ENCODE peak calls at places on chromosomes 16 and 17, in six cellular contexts. K is K562, D is GM12878, S is SK-N-SH, A is HepG2, G is H1. L is an unnamed sample.

GRCh38 chr17:30970757-30971567 is at the start of gene RNF135:
- DNase-seq in K (no peak), D (no peak), S (no peak), A (no peak), G (peak), L (peak)

GRCh38 chr16:21001262-21001661 is 100.7 kb downstream of the LYRM1 start:
- DNase-seq in K (peak), D (no peak), S (peak), A (peak), G (peak), L (no peak)

GRCh38 chr17:64507418-64507766 is 615 bp downstream of the CEP95 start:
- DNase-seq in K (no peak), D (no peak), S (peak), A (peak), G (no peak), L (peak)

GRCh38 chr17:55661359-55661758 is 61.3 kb downstream of the TMEM100 start:
- DNase-seq in K (no peak), D (no peak), S (peak), A (no peak), G (no peak), L (no peak)

GRCh38 chr17:75344664-75345063 is 55.4 kb upstream of the SLC25A19 start:
- DNase-seq in K (peak), D (no peak), S (no peak), A (no peak), G (no peak), L (no peak)

GRCh38 chr17:2398655-2399571 is 1.9 kb downstream of the MNT start:
- DNase-seq in K (peak), D (no peak), S (peak), A (peak), G (peak), L (no peak)

GRCh38 chr17:43906951-43907424 is 348 bp downstream of the MPP2 start:
- DNase-seq in K (no peak), D (no peak), S (no peak), A (no peak), G (no peak), L (no peak)

GRCh38 chr17:46024590-46024989 is 25.5 kb downstream of the STH start:
- DNase-seq in K (no peak), D (no peak), S (no peak), A (no peak), G (no peak), L (no peak)

DNA sequence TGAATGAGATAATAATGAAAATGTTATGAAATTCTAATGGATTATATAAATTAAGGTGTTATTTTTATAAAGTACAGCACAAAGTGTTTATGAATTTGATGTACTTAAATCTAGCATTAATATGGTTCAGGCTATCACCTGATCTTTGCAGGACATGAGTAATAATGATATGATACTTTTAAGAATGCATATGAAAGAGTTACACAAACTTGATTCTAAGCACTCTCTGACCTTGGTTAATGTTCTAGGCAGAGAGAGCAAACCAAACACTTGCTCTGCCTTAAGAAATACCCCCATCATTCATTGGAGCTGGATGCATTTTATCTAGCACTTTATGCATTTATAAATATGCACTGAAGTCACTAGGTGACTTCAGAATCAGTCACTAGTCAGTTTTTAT is 942.2 kb upstream of the CDH8 start:
- DNase-seq in K (no peak), D (no peak), S (no peak), A (no peak), G (no peak), L (no peak)
- TF ChIP-seq TAF1 in K (no peak), D (no peak), S (no peak), A (no peak), G (no peak), L (no peak)

GRCh38 chr16:16059895-16060590 is 110.6 kb downstream of the ABCC1 start:
- DNase-seq in K (no peak), D (no peak), S (no peak), A (no peak), G (no peak), L (no peak)
- TF ChIP-seq TAF1 in K (no peak), D (no peak), S (no peak), A (no peak), G (no peak), L (no peak)

DNA sequence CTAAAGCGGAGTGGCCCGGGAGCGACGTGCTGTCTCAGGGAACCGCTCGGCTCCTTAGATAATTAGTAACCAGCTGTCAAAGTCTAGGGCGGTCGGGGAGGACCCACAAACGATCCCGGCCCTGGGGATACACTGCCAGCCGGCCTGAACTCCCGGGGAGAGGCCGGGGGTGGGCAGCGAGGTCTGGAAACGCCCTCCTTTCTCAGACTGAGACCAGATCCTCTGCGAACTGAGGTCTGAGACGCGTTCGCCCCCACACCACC is 1.3 kb downstream of the HNF1B start:
- DNase-seq in K (no peak), D (no peak), S (peak), A (peak), G (peak), L (no peak)
- TF ChIP-seq TAF1 in K (no peak), D (no peak), S (no peak), A (no peak), G (no peak), L (no peak)

DNA sequence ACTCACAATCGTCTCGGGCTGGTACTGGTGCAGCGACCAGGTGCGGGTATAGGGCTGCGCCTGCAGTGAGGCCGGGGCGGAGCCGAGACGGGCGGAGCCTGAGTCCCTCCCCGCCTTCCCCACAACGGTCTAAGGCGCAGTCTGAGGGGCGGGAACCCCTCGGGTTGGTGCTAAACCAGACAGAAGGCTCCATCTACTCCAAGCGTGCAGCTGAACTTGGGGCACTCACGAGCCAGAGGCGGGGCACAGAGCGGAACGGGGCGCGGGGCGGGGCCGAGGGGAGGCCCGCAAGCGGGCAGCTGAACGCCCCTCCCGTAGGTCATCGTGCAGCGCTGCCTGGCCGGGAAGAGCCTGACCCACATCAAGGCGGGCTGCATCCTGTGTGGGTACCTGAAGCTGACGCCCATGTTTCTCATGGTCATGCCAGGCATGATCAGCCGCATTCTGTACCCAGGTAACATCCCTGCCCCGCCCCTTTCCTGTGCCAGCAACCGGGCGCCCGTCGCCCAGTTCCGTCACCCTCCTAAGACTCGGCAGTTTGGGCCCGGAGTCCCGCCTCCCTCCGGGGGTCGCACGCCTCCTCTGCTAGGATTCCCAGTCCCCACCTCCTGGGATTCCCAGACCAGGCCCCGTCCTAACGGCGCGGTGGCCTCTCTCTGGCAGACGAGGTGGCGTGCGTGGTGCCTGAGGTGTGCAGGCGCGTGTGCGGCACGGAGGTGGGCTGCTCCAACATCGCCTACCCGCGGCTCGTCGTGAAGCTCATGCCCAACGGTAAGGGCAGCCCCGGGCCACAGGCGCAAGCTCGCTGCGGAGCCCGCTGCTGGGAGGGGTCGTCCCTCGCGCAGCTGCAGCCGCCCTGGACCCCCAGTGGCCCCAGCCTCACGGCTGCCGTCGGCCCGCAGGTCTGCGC is 5.1 kb downstream of the SLC5A2 start:
- DNase-seq in K (no peak), D (no peak), S (peak), A (no peak), G (peak), L (peak)
- TF ChIP-seq TAF1 in K (no peak), D (no peak), S (no peak), A (no peak), G (peak), L (no peak)

GRCh38 chr16:79843631-79844043 is 243.1 kb upstream of the MAF start:
- DNase-seq in K (no peak), D (peak), S (no peak), A (no peak), G (no peak), L (no peak)
- TF ChIP-seq TAF1 in K (no peak), D (no peak), S (no peak), A (no peak), G (no peak), L (no peak)

GRCh38 chr16:79599256-79599836 is 1.2 kb downstream of the MAF start:
- DNase-seq in K (no peak), D (no peak), S (peak), A (no peak), G (peak), L (peak)
- TF ChIP-seq TAF1 in K (no peak), D (no peak), S (no peak), A (no peak), G (no peak), L (no peak)

L was measured in GM12891.